ENCODE peak calls at places on chromosomes 11 and 22, in seven cellular contexts. J, V, U, X, D, F and T are unnamed samples.

GRCh38 chr22:24010018-24010391 is 1.1 kb upstream of the CABIN1 start:
- DNase-seq in J (no peak), V (peak; percentile 5), U (no peak), X (no peak), D (no peak), F (no peak), T (no peak)

GRCh38 chr11:2883717-2884423 is 1.7 kb downstream of the CDKN1C start:
- DNase-seq in J (no peak), V (no peak), U (no peak), X (no peak), D (no peak), F (peak; percentile 59), T (no peak)

GRCh38 chr11:116331381-116331780 is 441.4 kb downstream of the BUD13 start:
- DNase-seq in J (no peak), V (no peak), U (no peak), X (no peak), D (no peak), F (no peak), T (no peak)

GRCh38 chr22:31247726-31248125 is 35.6 kb downstream of the LIMK2 start:
- DNase-seq in J (no peak), V (no peak), U (no peak), X (no peak), D (no peak), F (no peak), T (no peak)

GRCh38 chr11:7677071-7677470 is 3.8 kb upstream of the CYB5R2 start:
- DNase-seq in J (no peak), V (no peak), U (no peak), X (peak; percentile 95), D (no peak), F (no peak), T (no peak)

GRCh38 chr22:30047364-30047738 is 32.9 kb upstream of the HORMAD2 start:
- DNase-seq in J (no peak), V (peak; percentile 38), U (no peak), X (no peak), D (no peak), F (no peak), T (peak; percentile 44)

GRCh38 chr11:28146123-28146751 is 38.0 kb downstream of the METTL15 start:
- DNase-seq in J (no peak), V (no peak), U (peak; percentile 90), X (peak; percentile 85), D (no peak), F (no peak), T (no peak)

GRCh38 chr22:19051381-19051780 is 70.8 kb downstream of the DGCR2 start:
- DNase-seq in J (no peak), V (no peak), U (no peak), X (no peak), D (no peak), F (no peak), T (no peak)

DNA sequence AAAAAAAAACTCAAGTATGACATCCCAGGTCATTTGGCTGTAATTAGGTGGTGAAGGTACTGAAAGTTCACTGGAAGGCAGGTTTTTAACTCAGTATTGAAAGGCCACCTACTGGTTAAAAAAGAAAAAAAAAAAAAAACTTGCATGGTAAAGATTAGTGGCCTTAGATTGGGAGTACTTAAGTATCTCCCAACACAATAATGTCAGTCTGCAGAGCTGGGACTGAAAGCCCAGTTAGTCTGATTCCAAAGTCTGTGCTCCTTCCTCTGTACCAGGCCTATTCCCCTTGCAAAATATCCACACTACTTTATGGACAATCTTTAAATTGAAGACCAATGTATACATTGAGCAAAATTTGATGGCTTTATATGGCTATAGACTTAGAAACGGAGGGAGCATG is 85.5 kb downstream of the NOX4 start:
- DNase-seq in J (no peak), V (no peak), U (no peak), X (peak; percentile 38), D (no peak), F (no peak), T (no peak)
- TF ChIP-seq CTCF in J (no peak), V (no peak), U (peak; percentile 12), X (peak; percentile 18), D (no peak), F (no peak), T (no peak)

GRCh38 chr22:27152033-27152432 is 494.6 kb downstream of the MIAT start:
- DNase-seq in J (no peak), V (no peak), U (no peak), X (no peak), D (no peak), F (no peak), T (no peak)

GRCh38 chr22:27150530-27150909 is 493.1 kb downstream of the MIAT start:
- DNase-seq in J (no peak), V (no peak), U (no peak), X (peak; percentile 17), D (no peak), F (no peak), T (no peak)

GRCh38 chr22:27152883-27153282 is 495.5 kb downstream of the MIAT start:
- DNase-seq in J (no peak), V (no peak), U (no peak), X (no peak), D (no peak), F (no peak), T (no peak)

GRCh38 chr22:27149886-27150529 is 492.6 kb downstream of the MIAT start:
- DNase-seq in J (no peak), V (no peak), U (no peak), X (no peak), D (no peak), F (no peak), T (no peak)

GRCh38 chr22:27151407-27151806 is 494.0 kb downstream of the MIAT start:
- DNase-seq in J (no peak), V (no peak), U (no peak), X (no peak), D (no peak), F (no peak), T (no peak)
- TF ChIP-seq CTCF in J (no peak), V (no peak), U (no peak), X (no peak), D (no peak), F (no peak), T (no peak)

GRCh38 chr22:25028841-25029141 is 76.3 kb downstream of the KIAA1671 start:
- DNase-seq in J (no peak), V (no peak), U (no peak), X (no peak), D (no peak), F (no peak), T (no peak)

GRCh38 chr22:25027052-25027525 is 74.6 kb downstream of the KIAA1671 start:
- DNase-seq in J (no peak), V (no peak), U (no peak), X (no peak), D (no peak), F (no peak), T (no peak)

GRCh38 chr22:25027552-25027951 is 75.0 kb downstream of the KIAA1671 start:
- DNase-seq in J (no peak), V (no peak), U (no peak), X (peak; percentile 66), D (no peak), F (no peak), T (no peak)

GRCh38 chr22:25029181-25029580 is 76.7 kb downstream of the KIAA1671 start:
- DNase-seq in J (no peak), V (no peak), U (no peak), X (no peak), D (no peak), F (no peak), T (no peak)

DNA sequence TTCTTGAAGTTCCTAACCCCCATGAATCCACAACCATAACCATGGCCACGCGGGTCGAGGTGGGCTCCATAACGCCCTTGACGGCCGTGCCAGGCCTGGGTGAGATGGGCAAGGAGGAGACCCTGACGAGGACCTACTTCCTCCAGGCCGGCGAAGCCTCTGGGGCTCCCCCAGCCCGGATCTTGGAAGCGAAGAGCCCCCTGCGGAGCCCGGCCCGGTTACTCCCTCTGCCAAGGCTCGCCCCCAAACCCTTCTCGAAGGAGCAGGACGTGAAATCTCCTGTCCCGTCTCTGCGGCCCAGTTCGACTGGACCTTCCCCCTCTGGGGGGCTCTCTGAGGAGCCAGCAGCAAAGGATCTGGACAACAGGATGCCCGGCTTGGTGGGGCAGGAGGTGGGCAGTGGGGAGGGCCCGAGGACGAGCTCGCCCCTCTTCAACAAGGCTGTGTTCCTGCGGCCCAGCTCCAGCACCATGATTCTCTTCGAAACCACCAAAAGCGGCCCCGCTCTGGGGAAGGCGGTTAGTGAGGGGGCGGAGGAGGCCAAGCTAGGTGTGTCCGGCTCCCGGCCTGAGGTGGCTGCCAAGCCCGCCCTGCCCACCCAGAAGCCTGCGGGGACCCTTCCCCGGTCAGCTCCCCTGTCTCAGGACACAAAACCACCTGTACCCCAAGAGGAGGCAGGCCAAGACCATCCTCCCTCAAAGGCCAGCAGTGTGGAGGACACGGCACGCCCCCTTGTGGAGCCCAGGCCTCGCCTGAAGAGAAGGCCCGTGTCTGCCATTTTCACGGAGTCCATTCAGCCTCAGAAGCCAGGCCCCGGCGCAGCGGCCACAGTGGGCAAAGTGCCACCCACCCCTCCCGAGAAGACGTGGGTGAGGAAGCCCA is 75.7 kb downstream of the KIAA1671 start:
- DNase-seq in J (no peak), V (no peak), U (no peak), X (peak; percentile 48), D (no peak), F (peak; percentile 66), T (no peak)
- TF ChIP-seq CTCF in J (no peak), V (peak; percentile 12), U (peak; percentile 58), X (peak; percentile 57), D (peak; percentile 41), F (peak; percentile 41), T (peak; percentile 34)

GRCh38 chr11:75011872-75012271 is 23.1 kb downstream of the NEU3 start:
- DNase-seq in J (no peak), V (no peak), U (no peak), X (no peak), D (no peak), F (no peak), T (no peak)

GRCh38 chr11:75011357-75011756 is 22.6 kb downstream of the NEU3 start:
- DNase-seq in J (no peak), V (no peak), U (no peak), X (no peak), D (no peak), F (no peak), T (no peak)

GRCh38 chr11:75013051-75013450 is 24.3 kb downstream of the NEU3 start:
- DNase-seq in J (no peak), V (no peak), U (no peak), X (peak; percentile 46), D (no peak), F (no peak), T (no peak)

GRCh38 chr11:75014129-75014528 is 25.4 kb downstream of the NEU3 start:
- DNase-seq in J (no peak), V (no peak), U (no peak), X (peak; percentile 60), D (no peak), F (no peak), T (no peak)
- TF ChIP-seq CTCF in J (no peak), V (no peak), U (no peak), X (peak; percentile 18), D (no peak), F (no peak), T (no peak)

GRCh38 chr22:50583294-50583865 is 731 bp upstream of the CHKB start:
- DNase-seq in J (no peak), V (no peak), U (no peak), X (no peak), D (no peak), F (no peak), T (peak; percentile 32)
- TF ChIP-seq CTCF in J (no peak), V (no peak), U (no peak), X (no peak), D (no peak), F (no peak), T (no peak)

GRCh38 chr11:61429346-61429690 is 457 bp downstream of the CPSF7 start:
- DNase-seq in J (no peak), V (peak; percentile 86), U (no peak), X (peak; percentile 40), D (peak; percentile 78), F (peak; percentile 89), T (peak; percentile 82)
- TF ChIP-seq CTCF in J (no peak), V (peak; percentile 9), U (peak; percentile 4), X (no peak), D (peak; percentile 14), F (no peak), T (peak; percentile 29)